ENCODE peak calls at places on chromosomes 6 and 20, in four cellular contexts. One of them, this sample, is unnamed.
A peak's percentile ranks its signal among the peaks of the same experiment; 100 is the strongest.

GRCh38 chr20:46010491-46011405 is 2.0 kb downstream of the MMP9 start:
- DNase-seq in HEK293T: no peak
- DNase-seq in mucosa of gallbladder: no peak
- DNase-seq in activated CD4-positive, alpha-beta T cell treated with anti-CD3 and anti-CD28 coated beads, Interleukin-2, amount 50 U/mL, for 1 hour: peak; percentile 55
- DNase-seq in this sample: no peak

GRCh38 chr6:138814179-138814834 is 18.4 kb downstream of the ECT2L start:
- DNase-seq in HEK293T: no peak
- DNase-seq in mucosa of gallbladder: no peak
- DNase-seq in activated CD4-positive, alpha-beta T cell treated with anti-CD3 and anti-CD28 coated beads, Interleukin-2, amount 50 U/mL, for 1 hour: no peak
- DNase-seq in this sample: no peak

GRCh38 chr6:62285612-62286469 is at the start of gene KHDRBS2:
- DNase-seq in HEK293T: no peak
- DNase-seq in mucosa of gallbladder: peak; percentile 93
- DNase-seq in activated CD4-positive, alpha-beta T cell treated with anti-CD3 and anti-CD28 coated beads, Interleukin-2, amount 50 U/mL, for 1 hour: no peak
- DNase-seq in this sample: peak; percentile 84

GRCh38 chr6:39361657-39362486 is 39.4 kb upstream of the KCNK16 start:
- DNase-seq in HEK293T: peak; percentile 83
- DNase-seq in mucosa of gallbladder: peak; percentile 70
- DNase-seq in activated CD4-positive, alpha-beta T cell treated with anti-CD3 and anti-CD28 coated beads, Interleukin-2, amount 50 U/mL, for 1 hour: peak; percentile 37
- DNase-seq in this sample: peak; percentile 47

GRCh38 chr6:80272988-80273387 is 166.5 kb downstream of the BCKDHB start:
- DNase-seq in HEK293T: no peak
- DNase-seq in mucosa of gallbladder: no peak
- DNase-seq in activated CD4-positive, alpha-beta T cell treated with anti-CD3 and anti-CD28 coated beads, Interleukin-2, amount 50 U/mL, for 1 hour: no peak
- DNase-seq in this sample: no peak

GRCh38 chr20:3751664-3752385 is 15.7 kb downstream of the ADISSP start:
- DNase-seq in HEK293T: no peak
- DNase-seq in mucosa of gallbladder: no peak
- DNase-seq in activated CD4-positive, alpha-beta T cell treated with anti-CD3 and anti-CD28 coated beads, Interleukin-2, amount 50 U/mL, for 1 hour: peak; percentile 67
- DNase-seq in this sample: peak; percentile 40

GRCh38 chr6:27209659-27210269 is 37.7 kb upstream of the PRSS16 start:
- DNase-seq in HEK293T: peak; percentile 27
- DNase-seq in mucosa of gallbladder: no peak
- DNase-seq in activated CD4-positive, alpha-beta T cell treated with anti-CD3 and anti-CD28 coated beads, Interleukin-2, amount 50 U/mL, for 1 hour: no peak
- DNase-seq in this sample: no peak

GRCh38 chr20:57167971-57168693 is 98.3 kb downstream of the BMP7 start:
- DNase-seq in HEK293T: peak; percentile 48
- DNase-seq in mucosa of gallbladder: no peak
- DNase-seq in activated CD4-positive, alpha-beta T cell treated with anti-CD3 and anti-CD28 coated beads, Interleukin-2, amount 50 U/mL, for 1 hour: no peak
- DNase-seq in this sample: peak; percentile 22

GRCh38 chr20:60727425-60727824 is 524.6 kb upstream of the CDH4 start:
- DNase-seq in HEK293T: no peak
- DNase-seq in mucosa of gallbladder: no peak
- DNase-seq in activated CD4-positive, alpha-beta T cell treated with anti-CD3 and anti-CD28 coated beads, Interleukin-2, amount 50 U/mL, for 1 hour: no peak
- DNase-seq in this sample: no peak

GRCh38 chr6:39684790-39685485 is 40.3 kb downstream of the KIF6 start:
- DNase-seq in HEK293T: no peak
- DNase-seq in mucosa of gallbladder: peak; percentile 10
- DNase-seq in activated CD4-positive, alpha-beta T cell treated with anti-CD3 and anti-CD28 coated beads, Interleukin-2, amount 50 U/mL, for 1 hour: no peak
- DNase-seq in this sample: no peak

GRCh38 chr6:44787254-44787844 is 399.8 kb downstream of the CDC5L start:
- DNase-seq in HEK293T: no peak
- DNase-seq in mucosa of gallbladder: no peak
- DNase-seq in activated CD4-positive, alpha-beta T cell treated with anti-CD3 and anti-CD28 coated beads, Interleukin-2, amount 50 U/mL, for 1 hour: no peak
- DNase-seq in this sample: no peak

GRCh38 chr20:63394069-63394468 is 32.9 kb upstream of the CHRNA4 start:
- DNase-seq in HEK293T: no peak
- DNase-seq in mucosa of gallbladder: no peak
- DNase-seq in activated CD4-positive, alpha-beta T cell treated with anti-CD3 and anti-CD28 coated beads, Interleukin-2, amount 50 U/mL, for 1 hour: no peak
- DNase-seq in this sample: peak; percentile 97

GRCh38 chr6:141267420-141267819 is 865.3 kb upstream of the GJE1 start:
- DNase-seq in HEK293T: no peak
- DNase-seq in mucosa of gallbladder: no peak
- DNase-seq in activated CD4-positive, alpha-beta T cell treated with anti-CD3 and anti-CD28 coated beads, Interleukin-2, amount 50 U/mL, for 1 hour: no peak
- DNase-seq in this sample: no peak

GRCh38 chr6:161227004-161227950 is 46.6 kb downstream of the AGPAT4 start:
- DNase-seq in HEK293T: no peak
- DNase-seq in mucosa of gallbladder: no peak
- DNase-seq in activated CD4-positive, alpha-beta T cell treated with anti-CD3 and anti-CD28 coated beads, Interleukin-2, amount 50 U/mL, for 1 hour: no peak
- DNase-seq in this sample: no peak

GRCh38 chr6:150380256-150380655 is 11.4 kb downstream of the IYD start:
- DNase-seq in HEK293T: no peak
- DNase-seq in mucosa of gallbladder: no peak
- DNase-seq in activated CD4-positive, alpha-beta T cell treated with anti-CD3 and anti-CD28 coated beads, Interleukin-2, amount 50 U/mL, for 1 hour: no peak
- DNase-seq in this sample: no peak

GRCh38 chr20:41261260-41261659 is 56.3 kb downstream of the ZHX3 start:
- DNase-seq in HEK293T: no peak
- DNase-seq in mucosa of gallbladder: no peak
- DNase-seq in activated CD4-positive, alpha-beta T cell treated with anti-CD3 and anti-CD28 coated beads, Interleukin-2, amount 50 U/mL, for 1 hour: no peak
- DNase-seq in this sample: no peak

GRCh38 chr6:70849348-70850069 is 107.4 kb downstream of the B3GAT2 start:
- DNase-seq in HEK293T: no peak
- DNase-seq in mucosa of gallbladder: no peak
- DNase-seq in activated CD4-positive, alpha-beta T cell treated with anti-CD3 and anti-CD28 coated beads, Interleukin-2, amount 50 U/mL, for 1 hour: no peak
- DNase-seq in this sample: no peak

GRCh38 chr6:154555075-154555677 is 44.7 kb upstream of the CNKSR3 start:
- DNase-seq in HEK293T: peak; percentile 49
- DNase-seq in mucosa of gallbladder: no peak
- DNase-seq in activated CD4-positive, alpha-beta T cell treated with anti-CD3 and anti-CD28 coated beads, Interleukin-2, amount 50 U/mL, for 1 hour: no peak
- DNase-seq in this sample: no peak

GRCh38 chr6:20056350-20056992 is 155.8 kb downstream of the MBOAT1 start:
- DNase-seq in HEK293T: peak; percentile 42
- DNase-seq in mucosa of gallbladder: peak; percentile 13
- DNase-seq in activated CD4-positive, alpha-beta T cell treated with anti-CD3 and anti-CD28 coated beads, Interleukin-2, amount 50 U/mL, for 1 hour: no peak
- DNase-seq in this sample: peak; percentile 35

GRCh38 chr20:19833395-19833794 is 75.3 kb downstream of the RIN2 start:
- DNase-seq in HEK293T: no peak
- DNase-seq in mucosa of gallbladder: no peak
- DNase-seq in activated CD4-positive, alpha-beta T cell treated with anti-CD3 and anti-CD28 coated beads, Interleukin-2, amount 50 U/mL, for 1 hour: no peak
- DNase-seq in this sample: no peak

GRCh38 chr6:169288591-169288990 is 34.9 kb upstream of the THBS2 start:
- DNase-seq in HEK293T: no peak
- DNase-seq in mucosa of gallbladder: no peak
- DNase-seq in activated CD4-positive, alpha-beta T cell treated with anti-CD3 and anti-CD28 coated beads, Interleukin-2, amount 50 U/mL, for 1 hour: no peak
- DNase-seq in this sample: no peak